ENCODE peak calls at places on chromosomes 7 and 10, in eight cellular contexts. F, B, K, U, X, H, V and A are unnamed samples.
A peak's percentile ranks its signal among the peaks of the same experiment; 100 is the strongest.

GRCh38 chr10:127041561-127041960 is 136.3 kb downstream of the DOCK1 start:
- DNase-seq in F (no peak), B (no peak), K (no peak), U (no peak), X (no peak), H (no peak), V (no peak), A (no peak)

GRCh38 chr7:76392531-76393115 is 16.9 kb downstream of the SSC4D start:
- DNase-seq in F (no peak), B (no peak), K (no peak), U (no peak), X (no peak), H (no peak), V (no peak), A (no peak)

GRCh38 chr7:99969298-99969697 is 6.5 kb downstream of the AZGP1 start:
- DNase-seq in F (no peak), B (no peak), K (no peak), U (no peak), X (no peak), H (no peak), V (no peak), A (no peak)

GRCh38 chr10:109871476-109871875 is 51.8 kb downstream of the XPNPEP1 start:
- DNase-seq in F (no peak), B (no peak), K (no peak), U (no peak), X (no peak), H (no peak), V (no peak), A (no peak)

GRCh38 chr10:76126607-76127190 is 695.3 kb downstream of the LRMDA start:
- DNase-seq in F (no peak), B (no peak), K (no peak), U (no peak), X (no peak), H (no peak), V (no peak), A (no peak)

GRCh38 chr10:34956756-34957155 is 133.4 kb downstream of the CUL2 start:
- DNase-seq in F (no peak), B (no peak), K (no peak), U (no peak), X (no peak), H (no peak), V (no peak), A (no peak)

GRCh38 chr10:130014734-130015695 is 50.9 kb upstream of the EBF3 start:
- DNase-seq in F (no peak), B (no peak), K (no peak), U (no peak), X (no peak), H (no peak), V (no peak), A (no peak)

GRCh38 chr10:128360783-128361182 is 234.6 kb upstream of the MKI67 start:
- DNase-seq in F (no peak), B (no peak), K (no peak), U (no peak), X (no peak), H (no peak), V (no peak), A (no peak)

GRCh38 chr7:129169705-129170319 is 18.6 kb upstream of the SMO start:
- DNase-seq in F (no peak), B (no peak), K (no peak), U (no peak), X (no peak), H (no peak), V (peak; percentile 59), A (no peak)

GRCh38 chr7:132154695-132155471 is 421.4 kb downstream of the PLXNA4 start:
- DNase-seq in F (no peak), B (no peak), K (no peak), U (no peak), X (no peak), H (no peak), V (no peak), A (no peak)

GRCh38 chr10:74433993-74434392 is 283.0 kb downstream of the ADK start:
- DNase-seq in F (no peak), B (no peak), K (no peak), U (no peak), X (no peak), H (no peak), V (no peak), A (no peak)

GRCh38 chr10:73991846-73992245 is 6.1 kb upstream of the VCL start:
- DNase-seq in F (peak; percentile 37), B (no peak), K (no peak), U (no peak), X (no peak), H (no peak), V (peak; percentile 81), A (no peak)

GRCh38 chr10:117140525-117140902 is 2.4 kb upstream of the VAX1 start:
- DNase-seq in F (no peak), B (no peak), K (no peak), U (no peak), X (no peak), H (no peak), V (no peak), A (no peak)

GRCh38 chr7:9981950-9982349 is 991.7 kb upstream of the PHF14 start:
- DNase-seq in F (no peak), B (no peak), K (no peak), U (no peak), X (no peak), H (no peak), V (no peak), A (no peak)

GRCh38 chr10:104146871-104147270 is 24.9 kb downstream of the SFR1 start:
- DNase-seq in F (no peak), B (no peak), K (no peak), U (no peak), X (no peak), H (no peak), V (no peak), A (no peak)

GRCh38 chr7:104958278-104958903 is 55.6 kb upstream of the KMT2E start:
- DNase-seq in F (no peak), B (no peak), K (no peak), U (no peak), X (no peak), H (no peak), V (no peak), A (no peak)

GRCh38 chr10:50033481-50033880 is 34.3 kb upstream of the WASHC2A start:
- DNase-seq in F (no peak), B (no peak), K (no peak), U (no peak), X (no peak), H (no peak), V (no peak), A (no peak)

GRCh38 chr10:29127731-29128130 is 161.1 kb upstream of the LYZL1 start:
- DNase-seq in F (no peak), B (no peak), K (no peak), U (no peak), X (no peak), H (no peak), V (no peak), A (no peak)

GRCh38 chr7:73593207-73594045 is 15.0 kb upstream of the TBL2 start:
- DNase-seq in F (no peak), B (no peak), K (no peak), U (no peak), X (no peak), H (no peak), V (no peak), A (no peak)

GRCh38 chr10:71815515-71816130 is 35.4 kb downstream of the PSAP start:
- DNase-seq in F (no peak), B (no peak), K (no peak), U (no peak), X (no peak), H (no peak), V (no peak), A (no peak)

GRCh38 chr10:71812913-71813590 is 38.0 kb downstream of the PSAP start:
- DNase-seq in F (no peak), B (no peak), K (no peak), U (no peak), X (no peak), H (no peak), V (no peak), A (no peak)

GRCh38 chr10:71816931-71817631 is 34.0 kb downstream of the PSAP start:
- DNase-seq in F (no peak), B (no peak), K (no peak), U (no peak), X (no peak), H (no peak), V (no peak), A (no peak)

GRCh38 chr10:71816421-71816851 is 34.6 kb downstream of the PSAP start:
- DNase-seq in F (no peak), B (no peak), K (no peak), U (no peak), X (no peak), H (no peak), V (no peak), A (no peak)

GRCh38 chr10:71814923-71815411 is 36.1 kb downstream of the PSAP start:
- DNase-seq in F (no peak), B (no peak), K (no peak), U (no peak), X (no peak), H (no peak), V (no peak), A (no peak)
- TF ChIP-seq POLR2A in F (no peak), B (no peak), K (no peak), U (no peak), X (no peak), H (no peak), V (no peak), A (no peak)

GRCh38 chr7:32490127-32490796 is at the start of gene LSM5:
- DNase-seq in F (peak; percentile 90), B (peak; percentile 91), K (peak; percentile 82), U (peak; percentile 91), X (peak; percentile 94), H (peak; percentile 55), V (peak; percentile 91), A (peak; percentile 84)
- TF ChIP-seq POLR2A in F (no peak), B (peak; percentile 66), K (peak; percentile 30), U (no peak), X (peak; percentile 47), H (no peak), V (peak; percentile 19), A (peak; percentile 83)

DNA sequence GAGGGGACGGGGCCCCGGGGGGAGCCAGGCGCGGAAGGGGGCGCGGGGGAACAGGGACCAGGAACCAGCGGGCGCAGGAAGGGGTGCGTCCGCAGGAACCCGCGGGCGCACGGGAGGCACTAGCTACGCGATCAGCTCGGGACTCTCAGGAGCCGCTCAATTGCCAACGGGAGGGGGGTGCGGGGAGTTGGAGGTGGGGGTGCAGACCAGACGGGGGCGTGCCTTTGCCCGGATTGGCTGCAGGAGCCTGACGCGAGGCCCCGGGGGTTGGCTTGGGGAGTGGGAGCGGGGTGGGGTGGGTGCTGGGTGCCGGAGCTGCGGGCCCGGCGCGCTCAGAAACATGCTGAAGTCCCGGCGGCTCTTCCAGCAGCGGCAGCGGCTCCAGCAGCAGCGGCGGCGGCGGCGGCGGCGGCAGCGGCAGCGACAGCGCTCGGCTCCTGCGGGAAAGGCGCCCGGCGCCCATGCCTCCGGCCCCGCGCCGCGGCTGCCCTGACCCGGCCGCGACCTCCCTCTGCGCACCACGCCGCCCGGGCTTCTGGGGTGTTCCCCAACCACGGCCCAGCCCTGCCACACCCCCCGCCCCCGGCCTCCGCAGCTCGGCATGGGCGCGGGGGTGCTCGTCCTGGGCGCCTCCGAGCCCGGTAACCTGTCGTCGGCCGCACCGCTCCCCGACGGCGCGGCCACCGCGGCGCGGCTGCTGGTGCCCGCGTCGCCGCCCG is at the start of gene ADRB1:
- DNase-seq in F (peak; percentile 72), B (peak; percentile 87), K (peak; percentile 28), U (peak; percentile 92), X (peak; percentile 55), H (peak; percentile 12), V (peak; percentile 35), A (peak; percentile 89)
- TF ChIP-seq POLR2A in F (no peak), B (peak; percentile 67), K (peak; percentile 20), U (peak; percentile 53), X (no peak), H (no peak), V (peak; percentile 66), A (peak; percentile 71)

GRCh38 chr10:97427571-97428179 is 1.7 kb downstream of the PGAM1 start:
- DNase-seq in F (no peak), B (peak; percentile 31), K (no peak), U (no peak), X (peak; percentile 45), H (no peak), V (no peak), A (no peak)
- TF ChIP-seq POLR2A in F (no peak), B (no peak), K (no peak), U (no peak), X (no peak), H (no peak), V (no peak), A (no peak)